ENCODE peak calls at places on chromosomes 2 and 18, in ten cellular contexts. R, Y, E, K, G, P, B, F, I and A are unnamed samples.

GRCh38 chr2:6167592-6168138 is 475.5 kb downstream of the SOX11 start:
- DNase-seq in G (no peak), E (no peak), B (no peak), K (no peak), R (no peak), F (no peak), P (no peak), I (no peak), Y (no peak), A (no peak)

GRCh38 chr2:70948350-70949003 is 12.8 kb downstream of the ATP6V1B1 start:
- DNase-seq in I (peak), F (peak), K (peak), G (no peak), B (peak), P (peak), R (peak), Y (peak), E (peak), A (peak)

GRCh38 chr2:38016177-38016576 is 59.8 kb downstream of the CYP1B1 start:
- DNase-seq in G (no peak), E (peak), Y (no peak), I (no peak), K (no peak), P (no peak), R (peak), F (peak), B (no peak), A (no peak)

GRCh38 chr2:46008082-46008870 is 288.9 kb upstream of the EPAS1 start:
- DNase-seq in K (no peak), Y (no peak), E (peak), R (peak), P (no peak), B (no peak), G (no peak), F (peak), I (no peak), A (peak)

GRCh38 chr2:217412721-217413120 is 552.9 kb upstream of the TNP1 start:
- DNase-seq in E (no peak), B (no peak), K (no peak), R (peak), P (peak), F (no peak), G (no peak), Y (no peak), I (no peak), A (peak)

GRCh38 chr18:55452123-55452611 is 135.8 kb downstream of the TCF4 start:
- DNase-seq in I (no peak), G (no peak), E (peak), B (no peak), K (no peak), F (peak), R (peak), P (peak), Y (no peak), A (no peak)

GRCh38 chr2:168901013-168901412 is at the start of gene G6PC2:
- DNase-seq in F (no peak), Y (no peak), I (no peak), G (no peak), P (no peak), R (no peak), B (no peak), E (no peak), K (no peak), A (no peak)

GRCh38 chr2:176132397-176133086 is 3.0 kb downstream of the HOXD8 start:
- DNase-seq in K (no peak), F (no peak), I (no peak), Y (no peak), B (no peak), P (no peak), R (peak), E (no peak), G (no peak), A (peak)

GRCh38 chr2:237149425-237149824 is 63.7 kb downstream of the COPS8 start:
- DNase-seq in E (peak), R (peak), G (no peak), F (no peak), P (no peak), Y (no peak), B (no peak), K (no peak), I (no peak), A (no peak)

GRCh38 chr2:240730506-240731326 is 39.0 kb downstream of the AQP12A start:
- DNase-seq in K (no peak), B (no peak), F (no peak), E (no peak), R (no peak), Y (no peak), G (no peak), P (no peak), I (no peak), A (no peak)

GRCh38 chr2:218991674-218992168 is 1.5 kb downstream of the CRYBA2 start:
- DNase-seq in E (peak), R (peak), I (peak), B (peak), G (no peak), Y (peak), F (peak), K (no peak), P (peak), A (peak)

GRCh38 chr2:57373530-57373929 is 673.1 kb upstream of the VRK2 start:
- DNase-seq in B (no peak), E (peak), Y (peak), G (no peak), I (no peak), P (peak), K (no peak), F (peak), R (peak), A (peak)

DNA sequence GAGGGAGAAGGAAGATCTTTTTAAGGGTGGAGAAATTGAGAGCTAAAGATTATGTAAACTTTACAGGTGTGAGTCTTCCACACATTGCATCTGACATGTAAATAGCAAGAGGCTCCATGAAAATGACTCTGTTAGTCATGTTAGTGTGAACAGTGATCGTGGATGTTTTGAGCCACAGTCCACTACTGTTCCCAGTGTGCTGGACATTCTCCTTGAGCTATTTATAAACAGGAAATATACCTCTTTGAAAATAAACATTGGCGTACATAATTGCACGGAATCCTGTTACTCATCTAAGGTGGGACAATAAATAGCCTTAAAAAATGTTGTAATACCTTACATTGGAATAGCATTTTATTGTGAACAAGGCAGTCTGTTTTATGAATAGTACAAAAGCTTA is 37.0 kb downstream of the LIMS1 start:
- DNase-seq in K (no peak), P (no peak), B (no peak), E (peak), I (no peak), R (no peak), Y (no peak), G (no peak), F (no peak), A (peak)
- H3K4me3 ChIP-seq in K (no peak), P (no peak), B (no peak), E (no peak), I (no peak), R (no peak), Y (peak), G (no peak), F (no peak), A (no peak)

GRCh38 chr2:130759906-130760753 is 4.8 kb downstream of the AMER3 start:
- DNase-seq in G (no peak), P (no peak), I (no peak), Y (no peak), F (peak), B (no peak), R (peak), E (no peak), K (no peak), A (peak)

GRCh38 chr2:130756721-130757195 is 1.4 kb downstream of the AMER3 start:
- DNase-seq in Y (no peak), E (no peak), K (no peak), R (no peak), B (no peak), P (no peak), I (no peak), G (no peak), F (no peak), A (no peak)

GRCh38 chr2:130754811-130755210 is 529 bp upstream of the AMER3 start:
- DNase-seq in Y (no peak), G (no peak), K (no peak), F (no peak), R (no peak), P (no peak), B (no peak), I (no peak), E (no peak), A (no peak)

GRCh38 chr2:130755234-130756040 is at the start of gene AMER3:
- DNase-seq in G (peak), I (no peak), P (no peak), E (no peak), B (peak), R (no peak), Y (no peak), K (no peak), F (no peak), A (no peak)

GRCh38 chr2:130756041-130756720 is 841 bp downstream of the AMER3 start:
- DNase-seq in K (no peak), G (peak), I (no peak), R (peak), E (no peak), B (peak), F (peak), P (peak), Y (peak), A (peak)
- H3K4me3 ChIP-seq in K (no peak), G (peak), I (no peak), R (no peak), E (peak), B (no peak), F (peak), P (no peak), Y (no peak), A (no peak)

GRCh38 chr2:165198181-165198580 is 5.7 kb downstream of the SCN3A start:
- DNase-seq in B (no peak), K (no peak), F (no peak), G (no peak), I (no peak), R (no peak), P (peak), Y (no peak), E (no peak), A (no peak)

GRCh38 chr2:165205865-165206264 is 2.0 kb upstream of the SCN3A start:
- DNase-seq in R (no peak), Y (no peak), G (no peak), P (no peak), F (no peak), I (no peak), B (no peak), K (no peak), E (no peak), A (no peak)

GRCh38 chr2:165203689-165204559 is at the start of gene SCN3A:
- DNase-seq in R (peak), K (peak), G (no peak), P (peak), B (no peak), I (peak), Y (peak), E (peak), F (peak), A (peak)

GRCh38 chr2:165197346-165197745 is 6.5 kb downstream of the SCN3A start:
- DNase-seq in Y (no peak), G (no peak), K (no peak), B (no peak), R (no peak), F (no peak), P (no peak), E (no peak), I (no peak), A (no peak)

GRCh38 chr2:165202230-165202629 is 1.6 kb downstream of the SCN3A start:
- DNase-seq in F (no peak), I (no peak), Y (no peak), G (no peak), B (no peak), E (peak), R (no peak), K (no peak), P (peak), A (no peak)
- H3K4me3 ChIP-seq in F (no peak), I (no peak), Y (no peak), G (no peak), B (no peak), E (no peak), R (no peak), K (no peak), P (peak), A (no peak)

GRCh38 chr2:27715318-27716165 is 51.9 kb downstream of the SLC4A1AP start:
- DNase-seq in B (no peak), P (peak), K (no peak), F (no peak), E (peak), R (peak), I (no peak), Y (peak), G (no peak), A (peak)
- H3K4me3 ChIP-seq in B (peak), P (peak), K (peak), F (no peak), E (peak), R (peak), I (no peak), Y (peak), G (peak), A (peak)

GRCh38 chr2:30421551-30422436 is 25.3 kb upstream of the LCLAT1 start:
- DNase-seq in G (no peak), B (no peak), K (no peak), R (peak), Y (peak), F (peak), E (peak), P (peak), I (no peak), A (peak)
- H3K4me3 ChIP-seq in G (no peak), B (no peak), K (no peak), R (no peak), Y (peak), F (no peak), E (no peak), P (peak), I (no peak), A (peak)

GRCh38 chr18:43277164-43277600 is at the start of gene SYT4:
- DNase-seq in Y (peak), I (no peak), B (peak), P (peak), F (peak), E (peak), G (peak), R (peak), K (no peak), A (peak)

GRCh38 chr18:43278401-43278800 is 1.1 kb upstream of the SYT4 start:
- DNase-seq in F (no peak), R (no peak), E (no peak), K (no peak), B (no peak), P (no peak), G (no peak), I (no peak), Y (no peak), A (no peak)

GRCh38 chr18:43271593-43272432 is 5.5 kb downstream of the SYT4 start:
- DNase-seq in I (peak), K (peak), R (peak), Y (peak), P (peak), G (no peak), B (no peak), F (peak), E (peak), A (peak)

GRCh38 chr18:43276471-43276870 is 819 bp downstream of the SYT4 start:
- DNase-seq in E (no peak), P (no peak), K (no peak), Y (no peak), I (no peak), G (no peak), R (no peak), F (no peak), B (no peak), A (no peak)

DNA sequence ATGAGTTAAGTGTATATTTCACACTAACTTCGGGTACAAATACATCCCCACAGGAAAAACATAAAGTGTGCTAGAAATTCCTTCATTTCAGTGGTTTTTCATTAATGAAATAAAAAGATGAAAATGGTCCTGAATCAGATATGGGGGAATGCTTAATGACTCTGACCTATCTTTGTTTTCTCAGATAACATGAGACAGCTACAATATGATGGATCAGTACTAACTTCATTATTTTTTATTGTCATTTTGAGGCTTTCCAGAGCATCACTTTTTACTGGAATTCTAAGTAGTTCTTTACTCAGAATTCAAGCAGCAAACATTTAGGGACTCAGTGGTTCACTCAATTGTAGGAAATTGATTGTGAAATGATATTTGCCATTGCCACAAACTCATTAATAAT is 2.8 kb downstream of the SYT4 start:
- DNase-seq in I (no peak), G (no peak), B (no peak), F (no peak), P (no peak), E (no peak), R (no peak), K (no peak), Y (no peak), A (no peak)
- H3K4me3 ChIP-seq in I (no peak), G (no peak), B (no peak), F (no peak), P (no peak), E (no peak), R (no peak), K (no peak), Y (no peak), A (no peak)

GRCh38 chr18:37721544-37722302 is 156.1 kb upstream of the CELF4 start:
- DNase-seq in F (no peak), I (no peak), Y (no peak), P (no peak), B (no peak), K (no peak), E (peak), R (no peak), G (no peak), A (no peak)
- H3K4me3 ChIP-seq in F (no peak), I (no peak), Y (no peak), P (no peak), B (no peak), K (no peak), E (no peak), R (no peak), G (no peak), A (no peak)